ENCODE peak calls at places on chromosome 10, in six cellular contexts. W, K, U, T, D and S are unnamed samples.

GRCh38 chr10:104333037-104333727 is 5.1 kb downstream of the ITPRIP start:
- DNase-seq in W (peak), K (no peak), U (no peak), T (no peak), D (peak), S (no peak)

GRCh38 chr10:116743266-116744064 is 1.1 kb upstream of the HSPA12A start:
- DNase-seq in W (no peak), K (no peak), U (no peak), T (no peak), D (no peak), S (no peak)

GRCh38 chr10:28714401-28715053 is 37.2 kb downstream of the BAMBI start:
- DNase-seq in W (no peak), K (no peak), U (no peak), T (no peak), D (no peak), S (no peak)

GRCh38 chr10:71836594-71836970 is 14.5 kb downstream of the PSAP start:
- DNase-seq in W (peak), K (peak), U (no peak), T (no peak), D (no peak), S (no peak)

GRCh38 chr10:104246981-104247380 is 7.7 kb upstream of the GSTO1 start:
- DNase-seq in W (peak), K (peak), U (no peak), T (no peak), D (no peak), S (no peak)

GRCh38 chr10:35328404-35329037 is 7.8 kb upstream of the CCNY start:
- DNase-seq in W (peak), K (peak), U (no peak), T (no peak), D (no peak), S (no peak)

GRCh38 chr10:77524300-77524711 is 113.3 kb downstream of the KCNMA1 start:
- DNase-seq in W (peak), K (peak), U (no peak), T (no peak), D (no peak), S (no peak)

GRCh38 chr10:25261571-25261970 is 86.8 kb downstream of the GPR158 start:
- DNase-seq in W (no peak), K (no peak), U (no peak), T (no peak), D (no peak), S (no peak)

GRCh38 chr10:124650820-124651401 is 93.3 kb downstream of the FAM53B start:
- DNase-seq in W (no peak), K (no peak), U (no peak), T (no peak), D (no peak), S (peak)

DNA sequence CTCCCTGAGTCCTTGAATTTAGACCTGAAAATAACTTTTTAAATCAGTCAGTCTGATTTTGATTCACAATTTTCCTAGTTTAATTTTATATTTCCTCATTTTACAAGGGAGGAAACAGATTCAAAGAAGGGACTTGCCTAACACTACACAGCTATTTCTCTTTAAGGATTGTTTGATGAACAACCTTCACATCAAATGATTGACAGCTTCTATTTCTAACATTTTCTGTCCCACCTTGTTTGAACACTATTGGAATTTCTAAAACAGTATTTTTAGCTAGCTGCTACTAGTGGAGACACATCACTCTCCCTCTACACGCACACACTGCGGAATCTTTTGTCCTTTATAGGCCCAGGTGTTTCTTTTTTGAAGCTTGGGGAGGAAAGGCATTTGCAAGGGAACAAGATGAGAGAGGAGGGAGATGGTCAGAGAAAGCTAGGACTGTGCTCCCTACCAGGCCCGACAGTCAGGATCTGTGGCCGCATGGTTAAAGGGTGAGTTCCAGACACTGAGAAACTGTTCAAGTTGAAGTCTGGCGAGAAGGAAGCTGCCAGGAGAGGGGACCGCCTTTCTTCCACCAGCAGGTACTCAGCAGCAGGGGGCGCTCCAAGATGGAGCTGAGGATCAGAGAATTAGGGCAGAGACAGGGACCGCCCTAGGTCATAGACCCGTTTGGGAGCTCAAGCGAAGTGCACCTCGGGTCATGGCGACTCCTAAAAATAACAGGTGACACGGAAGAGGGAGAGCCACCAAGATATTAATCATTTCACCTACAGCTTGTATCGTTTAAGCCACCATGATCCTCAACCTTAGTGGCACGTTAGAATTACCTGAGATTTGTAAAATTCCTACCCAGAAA is 49.7 kb downstream of the DNAJC12 start:
- DNase-seq in W (no peak), K (peak), U (peak), T (peak), D (peak), S (peak)
- TF ChIP-seq CTCF in W (peak), K (peak), U (peak), T (peak), D (peak), S (peak)

DNA sequence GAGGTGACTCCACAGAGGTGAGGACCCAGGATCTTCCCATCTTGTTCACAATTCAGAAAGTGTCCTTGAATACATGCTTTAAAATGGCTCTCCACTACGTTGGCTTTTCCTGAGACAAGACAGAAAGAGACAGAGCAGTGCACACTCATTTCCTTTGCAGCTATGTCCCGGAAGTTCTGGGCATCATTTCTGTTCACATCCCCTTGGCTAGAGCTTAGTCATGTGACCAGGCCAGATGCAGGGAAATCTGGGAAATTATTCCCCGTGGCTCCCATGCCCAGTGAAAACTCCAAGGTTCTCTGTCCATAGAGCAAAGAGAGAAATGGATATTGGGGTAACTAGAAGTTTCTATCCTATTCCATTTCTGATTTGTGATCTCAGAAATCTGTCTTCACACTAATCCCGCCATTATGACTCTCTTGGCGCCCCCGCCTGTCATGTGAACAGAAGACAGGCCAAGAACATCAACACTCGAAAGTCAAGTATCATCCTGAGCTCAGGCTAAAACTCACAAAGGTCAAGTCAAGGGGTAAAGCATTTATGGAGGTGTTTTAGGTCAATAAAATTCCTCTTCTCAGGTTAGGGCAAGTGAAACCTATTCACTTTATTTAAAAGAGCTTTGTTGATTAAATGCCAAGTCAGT is 251.4 kb upstream of the HABP2 start:
- DNase-seq in W (no peak), K (no peak), U (no peak), T (peak), D (no peak), S (no peak)
- TF ChIP-seq CTCF in W (no peak), K (no peak), U (no peak), T (peak), D (no peak), S (no peak)

GRCh38 chr10:14205246-14205645 is 125.5 kb downstream of the FRMD4A start:
- DNase-seq in W (no peak), K (no peak), U (no peak), T (no peak), D (no peak), S (no peak)

GRCh38 chr10:14196113-14196512 is 134.6 kb downstream of the FRMD4A start:
- DNase-seq in W (no peak), K (no peak), U (no peak), T (no peak), D (no peak), S (no peak)

GRCh38 chr10:14195455-14195854 is 135.3 kb downstream of the FRMD4A start:
- DNase-seq in W (no peak), K (no peak), U (no peak), T (no peak), D (no peak), S (no peak)

DNA sequence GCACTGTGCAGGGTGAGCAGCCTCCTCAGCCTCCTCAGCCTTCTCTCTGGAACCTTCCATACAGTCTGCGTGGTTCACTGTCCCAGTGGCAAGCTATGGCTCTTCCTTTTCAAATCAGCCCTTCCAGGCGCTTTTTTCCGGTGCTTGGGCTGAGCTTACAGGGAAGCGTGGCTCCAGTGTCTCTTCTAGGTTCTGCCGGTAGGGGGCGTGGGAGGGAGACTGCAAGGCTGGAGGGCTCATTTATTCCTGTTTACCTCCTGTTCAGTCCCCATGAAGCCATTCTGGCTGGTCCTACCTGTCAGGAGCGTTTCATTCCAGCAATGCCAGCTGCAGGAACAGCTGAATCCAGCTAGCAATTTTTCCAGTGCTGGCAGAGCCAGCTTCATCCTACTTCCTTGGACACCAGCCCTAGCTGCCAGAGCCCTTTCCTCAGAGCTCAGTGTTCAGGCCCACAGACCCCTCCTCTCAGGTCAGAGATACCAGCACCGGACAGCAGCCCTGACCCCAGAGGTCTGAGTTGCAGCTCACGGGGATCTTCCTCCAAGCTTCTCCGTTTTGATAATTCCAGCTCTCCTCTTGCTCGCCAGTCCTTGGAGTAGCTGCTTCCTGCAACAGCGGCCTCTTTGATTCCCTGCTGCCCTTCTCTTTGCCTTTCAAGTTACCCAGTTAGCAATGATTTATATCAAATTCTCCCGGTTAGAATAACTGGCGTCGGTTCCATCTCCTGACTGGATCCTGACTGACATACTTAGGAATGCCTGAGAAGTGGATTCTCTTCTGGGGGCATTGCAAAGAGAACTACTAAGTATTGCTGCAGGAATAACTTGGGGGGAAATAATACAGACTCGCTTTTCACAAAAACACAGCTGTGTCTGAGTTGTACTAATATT is 129.8 kb downstream of the FRMD4A start:
- DNase-seq in W (no peak), K (no peak), U (no peak), T (peak), D (peak), S (no peak)
- TF ChIP-seq CTCF in W (peak), K (peak), U (peak), T (peak), D (no peak), S (no peak)

DNA sequence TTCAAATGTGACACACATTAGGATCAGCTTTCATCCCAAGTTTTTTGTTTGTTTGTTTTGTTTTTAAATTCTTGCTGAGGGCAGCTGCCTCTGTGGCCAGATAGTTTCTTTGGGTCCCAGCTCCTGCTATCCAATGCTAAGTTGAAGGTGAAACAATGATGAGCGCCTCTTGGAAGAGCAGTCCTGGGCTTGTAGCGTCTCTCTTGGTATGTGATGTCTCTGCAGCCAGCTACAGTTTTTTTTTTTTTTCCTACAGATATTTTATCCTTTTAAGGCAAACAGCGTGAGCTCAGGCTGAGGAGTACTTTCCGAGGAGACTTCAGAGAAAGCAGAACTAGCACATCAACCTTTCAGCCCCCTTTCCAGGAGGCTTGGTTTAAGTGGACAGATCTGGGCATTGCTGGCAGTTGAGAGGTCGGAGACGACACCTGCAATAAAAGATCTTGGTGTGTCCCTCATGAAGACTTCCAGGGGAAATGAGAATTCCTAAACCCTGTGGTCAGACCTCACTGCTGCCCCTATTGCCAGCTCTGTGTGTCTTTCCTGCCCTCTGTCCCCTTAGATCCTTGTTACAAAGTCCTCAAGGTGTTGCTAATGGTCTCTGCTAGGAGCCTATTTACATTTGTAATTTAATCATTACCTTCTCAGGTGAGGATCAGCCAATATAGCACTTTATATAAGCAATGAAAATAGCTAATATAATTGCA is 9.1 kb downstream of the PRKG1 start:
- DNase-seq in W (no peak), K (peak), U (no peak), T (no peak), D (no peak), S (no peak)
- TF ChIP-seq CTCF in W (no peak), K (peak), U (no peak), T (no peak), D (no peak), S (no peak)

GRCh38 chr10:30387646-30388243 is 38.7 kb upstream of the MTPAP start:
- DNase-seq in W (peak), K (peak), U (no peak), T (no peak), D (no peak), S (no peak)
- TF ChIP-seq CTCF in W (peak), K (peak), U (no peak), T (no peak), D (no peak), S (no peak)

GRCh38 chr10:69358148-69358795 is 58.4 kb downstream of the TACR2 start:
- DNase-seq in W (no peak), K (no peak), U (no peak), T (no peak), D (no peak), S (no peak)
- TF ChIP-seq CTCF in W (no peak), K (no peak), U (no peak), T (peak), D (no peak), S (no peak)